ENCODE peak calls at places on chromosomes 3 and 15, in nine cellular contexts. One of them, this sample, is unnamed.

GRCh38 chr3:54066253-54066652 is 56.1 kb upstream of the CACNA2D3 start:
- DNase-seq in brain microvascular endothelial cell: no peak
- DNase-seq in uterus: no peak
- DNase-seq in sigmoid colon: no peak
- DNase-seq in astrocyte of the spinal cord: no peak
- DNase-seq in right lobe of liver: no peak
- DNase-seq in tibial artery: no peak
- DNase-seq in choroid plexus epithelial cell: no peak
- DNase-seq in CD8-positive, alpha-beta T cell: no peak
- DNase-seq in this sample: no peak

GRCh38 chr3:157327018-157327417 is 109.6 kb upstream of the PTX3 start:
- DNase-seq in uterus: no peak
- DNase-seq in choroid plexus epithelial cell: no peak
- DNase-seq in sigmoid colon: no peak
- DNase-seq in brain microvascular endothelial cell: no peak
- DNase-seq in tibial artery: no peak
- DNase-seq in CD8-positive, alpha-beta T cell: no peak
- DNase-seq in right lobe of liver: no peak
- DNase-seq in astrocyte of the spinal cord: no peak
- DNase-seq in this sample: no peak

GRCh38 chr3:9405756-9406155 is 8.3 kb downstream of the SETD5 start:
- DNase-seq in sigmoid colon: no peak
- DNase-seq in right lobe of liver: no peak
- DNase-seq in uterus: no peak
- DNase-seq in astrocyte of the spinal cord: no peak
- DNase-seq in tibial artery: no peak
- DNase-seq in brain microvascular endothelial cell: no peak
- DNase-seq in choroid plexus epithelial cell: no peak
- DNase-seq in CD8-positive, alpha-beta T cell: no peak
- DNase-seq in this sample: no peak

GRCh38 chr3:194070634-194071409 is 65.1 kb upstream of the HES1 start:
- DNase-seq in tibial artery: peak
- DNase-seq in astrocyte of the spinal cord: peak
- DNase-seq in right lobe of liver: peak
- DNase-seq in choroid plexus epithelial cell: peak
- DNase-seq in sigmoid colon: peak
- DNase-seq in uterus: peak
- DNase-seq in brain microvascular endothelial cell: peak
- DNase-seq in CD8-positive, alpha-beta T cell: peak
- DNase-seq in this sample: no peak

GRCh38 chr3:181712505-181713299 is 977 bp downstream of the SOX2 start:
- DNase-seq in right lobe of liver: no peak
- DNase-seq in uterus: no peak
- DNase-seq in tibial artery: no peak
- DNase-seq in CD8-positive, alpha-beta T cell: no peak
- DNase-seq in brain microvascular endothelial cell: no peak
- DNase-seq in sigmoid colon: no peak
- DNase-seq in choroid plexus epithelial cell: no peak
- DNase-seq in astrocyte of the spinal cord: peak
- DNase-seq in this sample: no peak

GRCh38 chr3:30455840-30456239 is 150.6 kb upstream of the TGFBR2 start:
- DNase-seq in tibial artery: peak
- DNase-seq in choroid plexus epithelial cell: no peak
- DNase-seq in sigmoid colon: peak
- DNase-seq in CD8-positive, alpha-beta T cell: no peak
- DNase-seq in brain microvascular endothelial cell: no peak
- DNase-seq in astrocyte of the spinal cord: no peak
- DNase-seq in right lobe of liver: peak
- DNase-seq in uterus: peak
- DNase-seq in this sample: no peak

GRCh38 chr3:129228891-129229585 is 20.4 kb upstream of the COPG1 start:
- DNase-seq in uterus: no peak
- DNase-seq in tibial artery: no peak
- DNase-seq in brain microvascular endothelial cell: peak
- DNase-seq in sigmoid colon: no peak
- DNase-seq in right lobe of liver: no peak
- DNase-seq in astrocyte of the spinal cord: peak
- DNase-seq in CD8-positive, alpha-beta T cell: no peak
- DNase-seq in choroid plexus epithelial cell: peak
- DNase-seq in this sample: peak

GRCh38 chr3:48157215-48157840 is 30.9 kb downstream of the CDC25A start:
- DNase-seq in brain microvascular endothelial cell: no peak
- DNase-seq in right lobe of liver: no peak
- DNase-seq in astrocyte of the spinal cord: no peak
- DNase-seq in tibial artery: no peak
- DNase-seq in CD8-positive, alpha-beta T cell: no peak
- DNase-seq in uterus: no peak
- DNase-seq in choroid plexus epithelial cell: no peak
- DNase-seq in sigmoid colon: no peak
- DNase-seq in this sample: no peak

GRCh38 chr15:48385431-48385830 is 54.2 kb downstream of the DUT start:
- DNase-seq in right lobe of liver: no peak
- DNase-seq in sigmoid colon: no peak
- DNase-seq in choroid plexus epithelial cell: no peak
- DNase-seq in brain microvascular endothelial cell: peak
- DNase-seq in uterus: no peak
- DNase-seq in CD8-positive, alpha-beta T cell: no peak
- DNase-seq in astrocyte of the spinal cord: peak
- DNase-seq in tibial artery: no peak
- DNase-seq in this sample: peak

GRCh38 chr3:72844436-72844999 is 3.7 kb downstream of the SHQ1 start:
- DNase-seq in CD8-positive, alpha-beta T cell: no peak
- DNase-seq in brain microvascular endothelial cell: no peak
- DNase-seq in tibial artery: no peak
- DNase-seq in right lobe of liver: no peak
- DNase-seq in choroid plexus epithelial cell: peak
- DNase-seq in sigmoid colon: no peak
- DNase-seq in astrocyte of the spinal cord: no peak
- DNase-seq in uterus: no peak
- DNase-seq in this sample: no peak

GRCh38 chr3:21722768-21723167 is 28.2 kb downstream of the ZNF385D start:
- DNase-seq in sigmoid colon: no peak
- DNase-seq in choroid plexus epithelial cell: no peak
- DNase-seq in brain microvascular endothelial cell: no peak
- DNase-seq in right lobe of liver: no peak
- DNase-seq in astrocyte of the spinal cord: no peak
- DNase-seq in CD8-positive, alpha-beta T cell: no peak
- DNase-seq in tibial artery: no peak
- DNase-seq in uterus: no peak
- DNase-seq in this sample: no peak

GRCh38 chr15:95019907-95020306 is 788.5 kb downstream of the MCTP2 start:
- DNase-seq in tibial artery: no peak
- DNase-seq in right lobe of liver: no peak
- DNase-seq in brain microvascular endothelial cell: no peak
- DNase-seq in CD8-positive, alpha-beta T cell: no peak
- DNase-seq in choroid plexus epithelial cell: no peak
- DNase-seq in uterus: no peak
- DNase-seq in astrocyte of the spinal cord: no peak
- DNase-seq in sigmoid colon: no peak
- DNase-seq in this sample: no peak

GRCh38 chr15:74010929-74011540 is 16.5 kb downstream of the PML start:
- DNase-seq in sigmoid colon: no peak
- DNase-seq in astrocyte of the spinal cord: no peak
- DNase-seq in tibial artery: no peak
- DNase-seq in right lobe of liver: peak
- DNase-seq in brain microvascular endothelial cell: no peak
- DNase-seq in choroid plexus epithelial cell: peak
- DNase-seq in uterus: no peak
- DNase-seq in CD8-positive, alpha-beta T cell: no peak
- DNase-seq in this sample: no peak

GRCh38 chr3:29639621-29640290 is 358.9 kb downstream of the RBMS3 start:
- DNase-seq in brain microvascular endothelial cell: no peak
- DNase-seq in choroid plexus epithelial cell: peak
- DNase-seq in sigmoid colon: no peak
- DNase-seq in tibial artery: no peak
- DNase-seq in astrocyte of the spinal cord: peak
- DNase-seq in CD8-positive, alpha-beta T cell: no peak
- DNase-seq in right lobe of liver: no peak
- DNase-seq in uterus: no peak
- DNase-seq in this sample: no peak

GRCh38 chr3:62553811-62554210 is 180.5 kb upstream of the FEZF2 start:
- DNase-seq in tibial artery: no peak
- DNase-seq in right lobe of liver: no peak
- DNase-seq in sigmoid colon: no peak
- DNase-seq in uterus: no peak
- DNase-seq in choroid plexus epithelial cell: no peak
- DNase-seq in CD8-positive, alpha-beta T cell: no peak
- DNase-seq in brain microvascular endothelial cell: no peak
- DNase-seq in astrocyte of the spinal cord: no peak
- DNase-seq in this sample: no peak

GRCh38 chr3:146496246-146496645 is 26.9 kb upstream of the PLSCR2 start:
- DNase-seq in brain microvascular endothelial cell: no peak
- DNase-seq in sigmoid colon: no peak
- DNase-seq in astrocyte of the spinal cord: no peak
- DNase-seq in CD8-positive, alpha-beta T cell: no peak
- DNase-seq in tibial artery: no peak
- DNase-seq in right lobe of liver: no peak
- DNase-seq in choroid plexus epithelial cell: no peak
- DNase-seq in uterus: no peak
- DNase-seq in this sample: no peak

GRCh38 chr3:4949659-4950058 is 29.6 kb upstream of the BHLHE40 start:
- DNase-seq in tibial artery: no peak
- DNase-seq in uterus: no peak
- DNase-seq in astrocyte of the spinal cord: no peak
- DNase-seq in right lobe of liver: no peak
- DNase-seq in CD8-positive, alpha-beta T cell: no peak
- DNase-seq in sigmoid colon: no peak
- DNase-seq in brain microvascular endothelial cell: no peak
- DNase-seq in choroid plexus epithelial cell: no peak
- DNase-seq in this sample: no peak

GRCh38 chr3:5017953-5018531 is 38.8 kb downstream of the BHLHE40 start:
- DNase-seq in astrocyte of the spinal cord: peak
- DNase-seq in CD8-positive, alpha-beta T cell: no peak
- DNase-seq in uterus: peak
- DNase-seq in choroid plexus epithelial cell: peak
- DNase-seq in tibial artery: peak
- DNase-seq in sigmoid colon: peak
- DNase-seq in right lobe of liver: no peak
- DNase-seq in brain microvascular endothelial cell: no peak
- DNase-seq in this sample: no peak

GRCh38 chr15:87919064-87919463 is 337.5 kb downstream of the NTRK3 start:
- DNase-seq in right lobe of liver: no peak
- DNase-seq in CD8-positive, alpha-beta T cell: no peak
- DNase-seq in astrocyte of the spinal cord: no peak
- DNase-seq in sigmoid colon: no peak
- DNase-seq in brain microvascular endothelial cell: no peak
- DNase-seq in choroid plexus epithelial cell: no peak
- DNase-seq in tibial artery: no peak
- DNase-seq in uterus: no peak
- DNase-seq in this sample: no peak

GRCh38 chr15:101047301-101047781 is 128.2 kb downstream of the LRRK1 start:
- DNase-seq in brain microvascular endothelial cell: no peak
- DNase-seq in sigmoid colon: peak
- DNase-seq in astrocyte of the spinal cord: no peak
- DNase-seq in right lobe of liver: peak
- DNase-seq in tibial artery: peak
- DNase-seq in choroid plexus epithelial cell: peak
- DNase-seq in CD8-positive, alpha-beta T cell: no peak
- DNase-seq in uterus: no peak
- DNase-seq in this sample: no peak

GRCh38 chr15:50116477-50116876 is 2.6 kb downstream of the ATP8B4 start:
- DNase-seq in choroid plexus epithelial cell: peak
- DNase-seq in CD8-positive, alpha-beta T cell: no peak
- DNase-seq in sigmoid colon: no peak
- DNase-seq in astrocyte of the spinal cord: peak
- DNase-seq in uterus: no peak
- DNase-seq in brain microvascular endothelial cell: no peak
- DNase-seq in right lobe of liver: no peak
- DNase-seq in tibial artery: no peak
- DNase-seq in this sample: no peak
- TF ChIP-seq CTCF in choroid plexus epithelial cell: peak
- TF ChIP-seq CTCF in CD8-positive, alpha-beta T cell: no peak
- TF ChIP-seq CTCF in sigmoid colon: no peak
- TF ChIP-seq CTCF in astrocyte of the spinal cord: peak
- TF ChIP-seq CTCF in uterus: no peak
- TF ChIP-seq CTCF in brain microvascular endothelial cell: peak
- TF ChIP-seq CTCF in right lobe of liver: no peak
- TF ChIP-seq CTCF in tibial artery: no peak
- TF ChIP-seq CTCF in this sample: peak

GRCh38 chr3:13654330-13655073 is 105.6 kb downstream of the FBLN2 start:
- DNase-seq in uterus: no peak
- DNase-seq in tibial artery: no peak
- DNase-seq in right lobe of liver: no peak
- DNase-seq in brain microvascular endothelial cell: no peak
- DNase-seq in CD8-positive, alpha-beta T cell: no peak
- DNase-seq in choroid plexus epithelial cell: no peak
- DNase-seq in sigmoid colon: no peak
- DNase-seq in astrocyte of the spinal cord: no peak
- DNase-seq in this sample: no peak
- H3K4me3 ChIP-seq in uterus: no peak
- H3K4me3 ChIP-seq in tibial artery: no peak
- H3K4me3 ChIP-seq in right lobe of liver: no peak
- H3K4me3 ChIP-seq in brain microvascular endothelial cell: peak
- H3K4me3 ChIP-seq in CD8-positive, alpha-beta T cell: peak
- H3K4me3 ChIP-seq in choroid plexus epithelial cell: no peak
- H3K4me3 ChIP-seq in sigmoid colon: peak
- H3K4me3 ChIP-seq in astrocyte of the spinal cord: no peak
- H3K4me3 ChIP-seq in this sample: no peak

GRCh38 chr3:24494616-24495333 is at the start of gene THRB:
- DNase-seq in uterus: peak
- DNase-seq in tibial artery: peak
- DNase-seq in brain microvascular endothelial cell: no peak
- DNase-seq in right lobe of liver: peak
- DNase-seq in sigmoid colon: peak
- DNase-seq in choroid plexus epithelial cell: peak
- DNase-seq in astrocyte of the spinal cord: peak
- DNase-seq in CD8-positive, alpha-beta T cell: no peak
- DNase-seq in this sample: no peak
- TF ChIP-seq CTCF in uterus: peak
- TF ChIP-seq CTCF in tibial artery: peak
- TF ChIP-seq CTCF in brain microvascular endothelial cell: peak
- TF ChIP-seq CTCF in right lobe of liver: no peak
- TF ChIP-seq CTCF in sigmoid colon: peak
- TF ChIP-seq CTCF in choroid plexus epithelial cell: peak
- TF ChIP-seq CTCF in astrocyte of the spinal cord: peak
- TF ChIP-seq CTCF in CD8-positive, alpha-beta T cell: no peak
- TF ChIP-seq CTCF in this sample: peak

GRCh38 chr3:44402548-44402947 is 64.0 kb downstream of the TCAIM start:
- DNase-seq in astrocyte of the spinal cord: no peak
- DNase-seq in uterus: no peak
- DNase-seq in choroid plexus epithelial cell: no peak
- DNase-seq in CD8-positive, alpha-beta T cell: no peak
- DNase-seq in brain microvascular endothelial cell: no peak
- DNase-seq in sigmoid colon: no peak
- DNase-seq in right lobe of liver: no peak
- DNase-seq in tibial artery: no peak
- DNase-seq in this sample: no peak
- H3K4me3 ChIP-seq in astrocyte of the spinal cord: no peak
- H3K4me3 ChIP-seq in uterus: no peak
- H3K4me3 ChIP-seq in choroid plexus epithelial cell: no peak
- H3K4me3 ChIP-seq in CD8-positive, alpha-beta T cell: no peak
- H3K4me3 ChIP-seq in brain microvascular endothelial cell: no peak
- H3K4me3 ChIP-seq in sigmoid colon: no peak
- H3K4me3 ChIP-seq in right lobe of liver: no peak
- H3K4me3 ChIP-seq in tibial artery: no peak
- H3K4me3 ChIP-seq in this sample: no peak